ENCODE peak calls at places on chromosomes 4 and X, in five cellular contexts. One of them, this sample, is unnamed. For H3K9me3 and H3K27me3, the result is how much of the 10 kb centered on the place peaks cover.

GRCh38 chr4:61528595-61528994 is 328.5 kb downstream of the ADGRL3 start:
- DNase-seq in body of pancreas: no peak
- DNase-seq in CD4-positive, alpha-beta T cell: no peak
- DNase-seq in heart left ventricle: no peak
- DNase-seq in Caco-2: no peak
- DNase-seq in this sample: no peak

GRCh38 chrX:47208108-47208507 is 10.4 kb upstream of the CDK16 start:
- DNase-seq in body of pancreas: no peak
- DNase-seq in CD4-positive, alpha-beta T cell: no peak
- DNase-seq in heart left ventricle: no peak
- DNase-seq in Caco-2: no peak
- DNase-seq in this sample: no peak

GRCh38 chr4:118834960-118835895 is 698 bp downstream of the SEC24D start:
- DNase-seq in body of pancreas: peak
- DNase-seq in CD4-positive, alpha-beta T cell: peak
- DNase-seq in heart left ventricle: peak
- DNase-seq in Caco-2: peak
- DNase-seq in this sample: peak

GRCh38 chrX:136147320-136147901 is at the start of gene FHL1:
- DNase-seq in body of pancreas: peak
- DNase-seq in CD4-positive, alpha-beta T cell: peak
- DNase-seq in heart left ventricle: peak
- DNase-seq in Caco-2: peak
- DNase-seq in this sample: peak

GRCh38 chrX:154401045-154401799 is 3.0 kb downstream of the RPL10 start:
- DNase-seq in body of pancreas: no peak
- DNase-seq in CD4-positive, alpha-beta T cell: no peak
- DNase-seq in heart left ventricle: no peak
- DNase-seq in Caco-2: peak
- DNase-seq in this sample: no peak

GRCh38 chrX:139802048-139802447 is 94.1 kb upstream of the MCF2 start:
- DNase-seq in body of pancreas: no peak
- DNase-seq in CD4-positive, alpha-beta T cell: no peak
- DNase-seq in heart left ventricle: no peak
- DNase-seq in Caco-2: no peak
- DNase-seq in this sample: no peak

GRCh38 chr4:140238353-140239041 is 84.5 kb upstream of the MAML3 start:
- DNase-seq in body of pancreas: peak
- DNase-seq in CD4-positive, alpha-beta T cell: no peak
- DNase-seq in heart left ventricle: peak
- DNase-seq in Caco-2: no peak
- DNase-seq in this sample: peak

GRCh38 chr4:8905236-8905772 is 33.7 kb upstream of the HMX1 start:
- DNase-seq in body of pancreas: no peak
- DNase-seq in CD4-positive, alpha-beta T cell: no peak
- DNase-seq in heart left ventricle: no peak
- DNase-seq in Caco-2: no peak
- DNase-seq in this sample: peak

GRCh38 chrX:22081475-22082092 is 49.5 kb downstream of the PHEX start:
- DNase-seq in body of pancreas: peak
- DNase-seq in CD4-positive, alpha-beta T cell: peak
- DNase-seq in heart left ventricle: peak
- DNase-seq in Caco-2: peak
- DNase-seq in this sample: peak

GRCh38 chrX:102651242-102651967 is at the start of gene GPRASP1:
- DNase-seq in body of pancreas: peak
- DNase-seq in CD4-positive, alpha-beta T cell: peak
- DNase-seq in heart left ventricle: peak
- DNase-seq in Caco-2: no peak
- DNase-seq in this sample: peak

GRCh38 chrX:150459168-150459567 is 96.1 kb downstream of the MAMLD1 start:
- DNase-seq in body of pancreas: no peak
- DNase-seq in CD4-positive, alpha-beta T cell: no peak
- DNase-seq in heart left ventricle: no peak
- DNase-seq in Caco-2: no peak
- DNase-seq in this sample: no peak

GRCh38 chrX:12439396-12439795 is 301.1 kb downstream of the FRMPD4 start:
- DNase-seq in body of pancreas: no peak
- DNase-seq in CD4-positive, alpha-beta T cell: no peak
- DNase-seq in heart left ventricle: no peak
- DNase-seq in Caco-2: no peak
- DNase-seq in this sample: no peak

GRCh38 chrX:11215191-11215921 is 77.9 kb upstream of the AMELX start:
- DNase-seq in body of pancreas: no peak
- DNase-seq in CD4-positive, alpha-beta T cell: no peak
- DNase-seq in heart left ventricle: no peak
- DNase-seq in Caco-2: no peak
- DNase-seq in this sample: no peak

GRCh38 chr4:74671074-74671698 is 123.1 kb downstream of the BTC start:
- DNase-seq in body of pancreas: peak
- DNase-seq in CD4-positive, alpha-beta T cell: peak
- DNase-seq in heart left ventricle: no peak
- DNase-seq in Caco-2: peak
- DNase-seq in this sample: no peak

GRCh38 chr4:153668647-153669046 is 15.4 kb upstream of the TLR2 start:
- DNase-seq in body of pancreas: no peak
- DNase-seq in CD4-positive, alpha-beta T cell: no peak
- DNase-seq in heart left ventricle: no peak
- DNase-seq in Caco-2: no peak
- DNase-seq in this sample: no peak
- H3K9me3 ChIP-seq in body of pancreas: under half
- H3K9me3 ChIP-seq in CD4-positive, alpha-beta T cell: under half
- H3K9me3 ChIP-seq in heart left ventricle: under half
- H3K9me3 ChIP-seq in Caco-2: under half
- H3K9me3 ChIP-seq in this sample: under half

GRCh38 chr4:53021709-53022108 is 159.6 kb downstream of the RASL11B start:
- DNase-seq in body of pancreas: no peak
- DNase-seq in CD4-positive, alpha-beta T cell: no peak
- DNase-seq in heart left ventricle: no peak
- DNase-seq in Caco-2: no peak
- DNase-seq in this sample: no peak

GRCh38 chr4:53026233-53026632 is 164.1 kb downstream of the RASL11B start:
- DNase-seq in body of pancreas: no peak
- DNase-seq in CD4-positive, alpha-beta T cell: no peak
- DNase-seq in heart left ventricle: no peak
- DNase-seq in Caco-2: peak
- DNase-seq in this sample: no peak

GRCh38 chr4:53019485-53020382 is 157.6 kb downstream of the RASL11B start:
- DNase-seq in body of pancreas: peak
- DNase-seq in CD4-positive, alpha-beta T cell: no peak
- DNase-seq in heart left ventricle: no peak
- DNase-seq in Caco-2: peak
- DNase-seq in this sample: no peak

GRCh38 chr4:53022162-53023100 is 160.3 kb downstream of the RASL11B start:
- DNase-seq in body of pancreas: no peak
- DNase-seq in CD4-positive, alpha-beta T cell: no peak
- DNase-seq in heart left ventricle: no peak
- DNase-seq in Caco-2: no peak
- DNase-seq in this sample: no peak

GRCh38 chr4:53023640-53024299 is 161.7 kb downstream of the RASL11B start:
- DNase-seq in body of pancreas: no peak
- DNase-seq in CD4-positive, alpha-beta T cell: no peak
- DNase-seq in heart left ventricle: no peak
- DNase-seq in Caco-2: no peak
- DNase-seq in this sample: no peak
- H3K27me3 ChIP-seq in body of pancreas: under half
- H3K27me3 ChIP-seq in CD4-positive, alpha-beta T cell: under half
- H3K27me3 ChIP-seq in heart left ventricle: under half
- H3K27me3 ChIP-seq in Caco-2: under half
- H3K27me3 ChIP-seq in this sample: under half

GRCh38 chr4:97942137-97942536 is 201.1 kb downstream of the STPG2 start:
- DNase-seq in body of pancreas: no peak
- DNase-seq in CD4-positive, alpha-beta T cell: no peak
- DNase-seq in heart left ventricle: no peak
- DNase-seq in Caco-2: no peak
- DNase-seq in this sample: no peak

GRCh38 chr4:97942951-97943350 is 200.3 kb downstream of the STPG2 start:
- DNase-seq in body of pancreas: no peak
- DNase-seq in CD4-positive, alpha-beta T cell: no peak
- DNase-seq in heart left ventricle: no peak
- DNase-seq in Caco-2: no peak
- DNase-seq in this sample: no peak

GRCh38 chr4:97938141-97938540 is 205.1 kb downstream of the STPG2 start:
- DNase-seq in body of pancreas: no peak
- DNase-seq in CD4-positive, alpha-beta T cell: no peak
- DNase-seq in heart left ventricle: no peak
- DNase-seq in Caco-2: no peak
- DNase-seq in this sample: no peak
- H3K9me3 ChIP-seq in body of pancreas: under half
- H3K9me3 ChIP-seq in CD4-positive, alpha-beta T cell: under half
- H3K9me3 ChIP-seq in heart left ventricle: under half
- H3K9me3 ChIP-seq in Caco-2: under half
- H3K9me3 ChIP-seq in this sample: under half

DNA sequence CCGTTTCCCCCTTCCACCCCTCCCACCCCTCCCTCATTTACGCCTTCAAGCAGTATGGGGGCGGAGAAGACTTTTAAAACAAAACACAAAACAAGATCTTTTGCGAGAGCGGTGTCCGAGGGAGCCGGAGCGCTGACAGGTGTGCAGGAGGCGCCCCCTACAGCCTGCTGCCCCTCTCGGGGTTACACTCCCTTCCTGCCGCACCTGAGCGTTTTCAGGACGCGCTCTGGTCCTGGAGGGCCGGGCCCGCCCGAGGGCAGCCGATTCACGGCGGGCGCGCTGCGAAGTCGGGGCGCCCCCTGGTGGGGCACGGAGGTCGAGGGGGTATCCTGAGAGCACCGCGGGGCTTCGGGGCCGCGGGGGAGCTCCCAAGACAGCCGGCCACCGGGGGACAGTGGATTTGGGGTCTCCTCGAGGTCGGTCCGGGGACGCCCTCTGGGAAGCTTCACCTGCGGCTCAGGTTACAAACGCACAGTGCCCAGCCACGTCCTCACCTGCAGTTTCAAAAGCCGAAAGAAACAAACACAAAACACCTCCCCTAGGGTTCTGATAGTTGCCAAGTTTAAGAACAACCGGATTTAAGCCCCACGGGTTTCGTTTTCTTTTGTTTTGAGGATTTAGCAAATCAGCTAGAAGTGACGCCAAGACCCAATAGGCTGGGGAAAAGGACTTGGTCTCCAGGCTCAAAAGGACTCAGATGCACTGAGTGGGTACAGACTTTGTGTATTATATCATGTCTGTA is 8.0 kb upstream of the NEUROG2 start:
- DNase-seq in body of pancreas: peak
- DNase-seq in CD4-positive, alpha-beta T cell: peak
- DNase-seq in heart left ventricle: no peak
- DNase-seq in Caco-2: peak
- DNase-seq in this sample: peak
- H3K27me3 ChIP-seq in body of pancreas: under half
- H3K27me3 ChIP-seq in CD4-positive, alpha-beta T cell: half or more
- H3K27me3 ChIP-seq in heart left ventricle: half or more
- H3K27me3 ChIP-seq in Caco-2: under half
- H3K27me3 ChIP-seq in this sample: half or more

GRCh38 chrX:39814391-39814790 is 283.4 kb downstream of the BCOR start:
- DNase-seq in body of pancreas: peak
- DNase-seq in CD4-positive, alpha-beta T cell: peak
- DNase-seq in heart left ventricle: no peak
- DNase-seq in Caco-2: no peak
- DNase-seq in this sample: no peak

GRCh38 chrX:39818071-39818470 is 279.7 kb downstream of the BCOR start:
- DNase-seq in body of pancreas: no peak
- DNase-seq in CD4-positive, alpha-beta T cell: no peak
- DNase-seq in heart left ventricle: no peak
- DNase-seq in Caco-2: no peak
- DNase-seq in this sample: no peak

GRCh38 chrX:39813631-39814246 is 284.0 kb downstream of the BCOR start:
- DNase-seq in body of pancreas: peak
- DNase-seq in CD4-positive, alpha-beta T cell: no peak
- DNase-seq in heart left ventricle: peak
- DNase-seq in Caco-2: no peak
- DNase-seq in this sample: no peak

GRCh38 chrX:39816871-39817731 is 280.7 kb downstream of the BCOR start:
- DNase-seq in body of pancreas: no peak
- DNase-seq in CD4-positive, alpha-beta T cell: no peak
- DNase-seq in heart left ventricle: no peak
- DNase-seq in Caco-2: no peak
- DNase-seq in this sample: no peak

GRCh38 chrX:39815621-39816020 is 282.1 kb downstream of the BCOR start:
- DNase-seq in body of pancreas: no peak
- DNase-seq in CD4-positive, alpha-beta T cell: no peak
- DNase-seq in heart left ventricle: no peak
- DNase-seq in Caco-2: no peak
- DNase-seq in this sample: no peak
- H3K9me3 ChIP-seq in body of pancreas: under half
- H3K9me3 ChIP-seq in CD4-positive, alpha-beta T cell: under half
- H3K9me3 ChIP-seq in heart left ventricle: under half
- H3K9me3 ChIP-seq in Caco-2: under half
- H3K9me3 ChIP-seq in this sample: under half

DNA sequence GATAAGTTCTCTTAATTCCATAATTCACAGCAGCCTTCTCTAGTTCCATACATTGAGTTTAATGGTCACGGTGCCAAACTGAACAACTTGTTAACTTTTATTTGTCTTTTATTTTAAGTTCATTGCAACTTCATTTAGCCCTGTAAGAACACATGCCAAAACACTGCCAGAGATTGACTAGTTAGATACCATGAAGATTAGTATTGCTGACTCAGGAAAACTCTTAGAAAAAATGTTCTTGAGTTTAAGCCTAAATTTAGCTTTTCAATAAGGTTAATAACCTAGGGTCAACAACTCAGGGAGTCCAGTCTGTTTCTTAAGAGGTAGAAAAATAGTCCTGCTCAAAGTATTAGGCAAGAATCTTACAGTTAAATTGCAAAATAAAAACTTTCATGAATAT is 25.7 kb downstream of the SPANXN2 start:
- DNase-seq in body of pancreas: no peak
- DNase-seq in CD4-positive, alpha-beta T cell: no peak
- DNase-seq in heart left ventricle: no peak
- DNase-seq in Caco-2: no peak
- DNase-seq in this sample: no peak
- H3K27me3 ChIP-seq in body of pancreas: under half
- H3K27me3 ChIP-seq in CD4-positive, alpha-beta T cell: under half
- H3K27me3 ChIP-seq in heart left ventricle: under half
- H3K27me3 ChIP-seq in Caco-2: under half
- H3K27me3 ChIP-seq in this sample: under half

GRCh38 chr4:79772510-79772909 is 300.5 kb downstream of the ANTXR2 start:
- DNase-seq in body of pancreas: no peak
- DNase-seq in CD4-positive, alpha-beta T cell: no peak
- DNase-seq in heart left ventricle: no peak
- DNase-seq in Caco-2: no peak
- DNase-seq in this sample: no peak
- H3K9me3 ChIP-seq in body of pancreas: under half
- H3K9me3 ChIP-seq in CD4-positive, alpha-beta T cell: under half
- H3K9me3 ChIP-seq in heart left ventricle: under half
- H3K9me3 ChIP-seq in Caco-2: under half
- H3K9me3 ChIP-seq in this sample: under half